ENCODE peak calls at places on chromosomes 16 and 17, in five cellular contexts. B is fibroblast of lung; E is CD4-positive, CD25-positive, alpha-beta regulatory T cell; G is HL-60; R is substantia nigra. C is an unnamed sample.
A peak's percentile ranks its signal among the peaks of the same experiment; 100 is the strongest.

GRCh38 chr17:38420518-38420917 is 7.7 kb upstream of the ARHGAP23 start:
- DNase-seq in R (no peak), E (no peak), G (no peak), B (no peak), C (no peak)

GRCh38 chr17:4510615-4510941 is 11.9 kb downstream of the SPNS2 start:
- DNase-seq in B (no peak), G (no peak), E (no peak), R (no peak), C (no peak)

GRCh38 chr16:11916524-11917285 is 949 bp upstream of the GSPT1 start:
- DNase-seq in R (no peak), E (no peak), B (peak; percentile 20), G (no peak), C (no peak)

GRCh38 chr16:31063495-31063842 is 10.6 kb downstream of the ZNF668 start:
- DNase-seq in G (no peak), B (no peak), R (no peak), E (no peak), C (no peak)

GRCh38 chr17:58517378-58517927 is 3.0 kb upstream of the MTMR4 start:
- DNase-seq in G (no peak), E (no peak), B (no peak), R (no peak), C (no peak)

GRCh38 chr16:21194771-21195301 is 16.5 kb downstream of the ZP2 start:
- DNase-seq in R (no peak), G (no peak), E (no peak), B (no peak), C (no peak)

GRCh38 chr17:44191389-44191788 is 4.6 kb downstream of the TMUB2 start:
- DNase-seq in R (no peak), G (no peak), E (no peak), B (no peak), C (no peak)

GRCh38 chr17:17173921-17174320 is 32.2 kb downstream of the PLD6 start:
- DNase-seq in B (no peak), E (no peak), R (no peak), G (no peak), C (no peak)

GRCh38 chr17:78137392-78138203 is 7.0 kb downstream of the TMC8 start:
- DNase-seq in R (no peak), E (no peak), B (no peak), G (peak; percentile 86), C (peak; percentile 54)

GRCh38 chr17:83186751-83187421 is 107.5 kb downstream of the METRNL start:
- DNase-seq in E (no peak), B (no peak), G (no peak), R (no peak), C (no peak)

GRCh38 chr17:7141824-7142223 is 27.2 kb upstream of the ASGR2 start:
- DNase-seq in B (no peak), E (no peak), R (no peak), G (no peak), C (no peak)